ENCODE peak calls at places on chromosomes 2 and 18, in four cellular contexts. F, U, L and X are unnamed samples.

GRCh38 chr2:224971214-224971613 is 71.1 kb downstream of the DOCK10 start:
- DNase-seq in F (no peak), U (no peak), L (no peak), X (no peak)

GRCh38 chr2:209368924-209369323 is 54.9 kb upstream of the MAP2 start:
- DNase-seq in F (peak), U (peak), L (no peak), X (peak)

GRCh38 chr2:161990741-161991140 is 83.3 kb downstream of the DPP4 start:
- DNase-seq in F (peak), U (no peak), L (no peak), X (no peak)

GRCh38 chr2:189261431-189261841 is 81.9 kb upstream of the COL5A2 start:
- DNase-seq in F (no peak), U (no peak), L (no peak), X (no peak)

GRCh38 chr18:60024857-60025256 is 125.1 kb downstream of the PMAIP1 start:
- DNase-seq in F (no peak), U (no peak), L (no peak), X (no peak)

GRCh38 chr2:223053431-223054192 is 1.6 kb downstream of the KCNE4 start:
- DNase-seq in F (no peak), U (no peak), L (no peak), X (no peak)

GRCh38 chr2:131145040-131145439 is 39.9 kb downstream of the PLEKHB2 start:
- DNase-seq in F (no peak), U (no peak), L (no peak), X (no peak)

GRCh38 chr2:239322414-239323086 is 78.3 kb downstream of the HDAC4 start:
- DNase-seq in F (no peak), U (no peak), L (peak), X (no peak)

GRCh38 chr2:239919779-239920545 is 105.2 kb downstream of the NDUFA10 start:
- DNase-seq in F (no peak), U (no peak), L (no peak), X (no peak)

GRCh38 chr2:106869512-106870276 is 16.3 kb downstream of the ST6GAL2 start:
- DNase-seq in F (no peak), U (no peak), L (no peak), X (no peak)

GRCh38 chr2:42036413-42036812 is 11.4 kb upstream of the PKDCC start:
- DNase-seq in F (no peak), U (no peak), L (no peak), X (no peak)

GRCh38 chr18:69031571-69032451 is 233.9 kb downstream of the CCDC102B start:
- DNase-seq in F (no peak), U (no peak), L (no peak), X (no peak)

GRCh38 chr18:33605250-33605649 is 27.2 kb downstream of the ASXL3 start:
- DNase-seq in F (no peak), U (no peak), L (no peak), X (no peak)

GRCh38 chr18:50268022-50268747 is 1.9 kb upstream of the CFAP53 start:
- DNase-seq in F (no peak), U (peak), L (no peak), X (peak)

GRCh38 chr2:83953661-83954060 is 505.4 kb downstream of the SUCLG1 start:
- DNase-seq in F (no peak), U (no peak), L (no peak), X (no peak)

GRCh38 chr18:6751207-6751606 is 21.7 kb downstream of the ARHGAP28 start:
- DNase-seq in F (no peak), U (no peak), L (no peak), X (no peak)

GRCh38 chr2:219525533-219526232 is 11.4 kb downstream of the ASIC4 start:
- DNase-seq in F (no peak), U (no peak), L (peak), X (no peak)

GRCh38 chr2:170744248-170745002 is 25.8 kb upstream of the ERICH2 start:
- DNase-seq in F (peak), U (no peak), L (peak), X (no peak)

GRCh38 chr2:119545754-119546445 is 1.7 kb downstream of the CFAP221 start:
- DNase-seq in F (no peak), U (no peak), L (no peak), X (no peak)

GRCh38 chr18:7926526-7926925 is 359.4 kb downstream of the PTPRM start:
- DNase-seq in F (peak), U (no peak), L (peak), X (peak)

GRCh38 chr2:88452151-88452851 is at the start of gene FOXI3:
- DNase-seq in F (no peak), U (no peak), L (no peak), X (peak)

GRCh38 chr2:160064916-160065315 is 2.5 kb upstream of the PLA2R1 start:
- DNase-seq in F (no peak), U (no peak), L (no peak), X (no peak)

GRCh38 chr2:218290316-218291261 is 1.7 kb downstream of the TMBIM1 start:
- DNase-seq in F (no peak), U (peak), L (no peak), X (no peak)

GRCh38 chr2:10164611-10165010 is 42.1 kb downstream of the RRM2 start:
- DNase-seq in F (no peak), U (no peak), L (no peak), X (no peak)

DNA sequence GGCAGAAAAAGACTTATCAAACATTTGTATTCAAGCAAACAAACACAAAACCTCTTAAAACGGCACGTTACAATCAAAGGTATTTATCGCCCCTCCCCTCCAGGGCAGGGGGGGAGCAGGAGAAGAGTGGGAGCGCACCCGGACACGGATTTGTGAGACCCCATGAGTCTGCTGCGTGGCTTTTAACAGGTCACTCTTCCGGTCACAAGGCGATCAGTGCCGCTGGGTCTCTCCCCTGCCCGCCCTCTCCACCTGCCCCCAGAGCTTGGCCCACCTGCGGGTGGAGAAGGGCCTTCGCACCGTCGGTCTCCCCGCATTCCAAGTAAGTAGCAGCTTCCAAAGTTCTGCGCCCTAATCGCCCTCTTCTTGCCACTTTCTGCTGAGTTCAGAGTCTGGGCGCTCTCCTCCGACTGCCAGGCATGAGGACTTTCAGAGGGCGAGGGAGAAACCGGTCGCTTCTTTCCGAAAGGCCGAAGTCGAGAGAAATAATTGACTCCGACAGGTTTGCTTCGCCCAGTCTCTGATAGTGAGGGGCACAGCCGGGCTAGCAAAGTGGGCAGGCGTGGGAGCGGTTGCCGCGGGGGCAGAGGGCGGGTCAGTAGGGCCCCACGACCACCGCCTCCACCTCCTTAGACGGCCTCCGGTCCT is 797 bp downstream of the RPRM start:
- DNase-seq in F (no peak), U (no peak), L (no peak), X (peak)
- TF ChIP-seq TARDBP in F (no peak), U (no peak), L (no peak), X (no peak)

DNA sequence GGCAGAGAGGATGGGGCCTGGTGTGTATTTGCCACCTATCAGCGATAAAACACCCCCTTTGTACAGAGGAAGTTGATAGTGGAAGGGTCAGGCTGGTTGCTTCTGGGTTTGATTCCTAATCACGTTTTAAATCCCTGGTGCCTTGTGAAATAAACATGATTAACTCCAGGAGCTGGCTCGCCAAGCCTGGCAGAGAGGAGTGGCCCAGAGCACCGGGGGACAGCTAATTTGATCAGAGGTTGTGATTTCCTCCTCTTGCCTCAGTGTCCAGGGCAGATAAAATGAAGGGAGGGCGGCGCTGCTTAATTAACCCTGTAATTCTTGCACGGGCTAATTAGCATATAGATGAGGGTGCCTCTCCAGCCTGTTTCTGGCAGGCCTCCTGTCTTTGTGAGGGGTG is 106.1 kb upstream of the HS6ST1 start:
- DNase-seq in F (no peak), U (no peak), L (no peak), X (no peak)
- TF ChIP-seq TARDBP in F (no peak), U (no peak), L (no peak), X (no peak)

GRCh38 chr2:129912066-129912820 is 67.2 kb upstream of the RAB6C start:
- DNase-seq in F (no peak), U (no peak), L (no peak), X (no peak)

GRCh38 chr2:129912871-129913694 is 66.4 kb upstream of the RAB6C start:
- DNase-seq in F (no peak), U (no peak), L (no peak), X (no peak)

GRCh38 chr2:129913695-129914495 is 65.6 kb upstream of the RAB6C start:
- DNase-seq in F (no peak), U (no peak), L (no peak), X (no peak)

GRCh38 chr2:129915303-129915840 is 64.1 kb upstream of the RAB6C start:
- DNase-seq in F (no peak), U (no peak), L (no peak), X (no peak)

DNA sequence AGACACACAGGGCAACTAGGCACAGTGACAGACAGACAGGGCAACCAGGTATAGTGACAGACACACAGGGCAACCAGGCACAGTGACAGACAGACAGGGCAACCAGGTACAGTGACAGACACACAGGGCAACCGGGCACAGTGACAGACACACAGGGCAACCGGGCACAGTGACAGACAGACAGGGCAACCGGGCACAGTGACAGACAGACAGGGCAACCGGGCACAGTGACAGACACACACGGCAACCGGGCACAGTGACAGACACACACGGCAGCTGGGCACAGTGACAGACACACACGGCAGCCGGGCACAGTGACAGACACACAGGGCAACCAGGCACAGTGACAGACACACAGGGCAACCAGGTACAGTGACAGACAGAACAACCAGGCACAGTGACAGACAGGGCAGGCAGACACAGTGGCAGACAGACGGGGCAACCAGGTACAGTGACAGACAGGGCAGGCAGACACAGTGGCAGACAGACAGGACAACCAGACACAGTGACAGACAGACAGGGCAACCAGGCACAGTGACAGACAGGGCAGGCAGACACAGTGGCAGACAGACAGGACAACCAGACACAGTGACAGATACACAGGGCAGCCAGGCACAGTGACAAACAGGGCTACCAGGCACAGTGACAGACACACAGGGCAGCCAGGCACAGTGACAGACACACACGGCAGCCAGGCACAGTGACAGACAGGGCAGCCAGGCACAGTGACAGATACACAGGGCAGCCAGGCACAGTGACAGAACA is 64.7 kb upstream of the RAB6C start:
- DNase-seq in F (no peak), U (no peak), L (no peak), X (no peak)
- TF ChIP-seq TARDBP in F (no peak), U (no peak), L (no peak), X (no peak)

GRCh38 chr2:157052685-157053224 is 204.8 kb upstream of the GALNT5 start:
- DNase-seq in F (peak), U (no peak), L (no peak), X (no peak)
- TF ChIP-seq TARDBP in F (no peak), U (no peak), L (no peak), X (no peak)

GRCh38 chr2:172089633-172090032 is 4.3 kb downstream of the DLX1 start:
- DNase-seq in F (no peak), U (no peak), L (no peak), X (no peak)

GRCh38 chr2:172088245-172089004 is 3.1 kb downstream of the DLX1 start:
- DNase-seq in F (no peak), U (no peak), L (no peak), X (no peak)

GRCh38 chr2:172087780-172088244 is 2.5 kb downstream of the DLX1 start:
- DNase-seq in F (no peak), U (no peak), L (no peak), X (no peak)

GRCh38 chr2:172090044-172090946 is 5.0 kb downstream of the DLX1 start:
- DNase-seq in F (no peak), U (no peak), L (no peak), X (no peak)

DNA sequence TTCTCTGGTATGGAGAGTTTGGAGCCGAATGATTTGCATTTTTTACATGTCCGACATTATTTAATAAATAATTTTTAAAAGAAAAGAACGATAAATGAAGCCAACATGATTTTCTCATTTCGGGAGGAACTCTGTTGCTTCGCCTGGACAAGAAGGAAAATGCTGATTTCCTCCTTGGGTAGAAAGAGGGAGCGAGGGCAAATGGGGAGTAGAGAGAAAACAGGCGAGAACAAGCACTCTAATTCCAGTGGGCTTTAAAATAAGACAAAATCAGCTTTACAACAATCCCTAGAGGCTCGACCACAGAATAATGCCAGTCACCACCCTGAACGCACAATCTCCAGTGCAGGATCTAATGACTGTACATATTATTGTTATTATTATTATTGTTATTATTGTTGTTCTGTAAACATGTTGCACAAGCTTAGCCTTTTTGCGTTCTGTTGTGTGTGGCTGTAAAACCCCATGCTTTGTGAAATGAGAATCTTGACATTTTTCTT is 3.7 kb downstream of the DLX1 start:
- DNase-seq in F (no peak), U (no peak), L (no peak), X (no peak)
- TF ChIP-seq TARDBP in F (no peak), U (no peak), L (no peak), X (no peak)

GRCh38 chr2:181038796-181039195 is 58.4 kb downstream of the UBE2E3 start:
- DNase-seq in F (no peak), U (no peak), L (no peak), X (no peak)
- TF ChIP-seq TARDBP in F (no peak), U (no peak), L (no peak), X (no peak)

GRCh38 chr2:115161531-115162453 is 719.4 kb downstream of the DPP10 start:
- DNase-seq in F (no peak), U (no peak), L (no peak), X (no peak)
- TF ChIP-seq TARDBP in F (no peak), U (no peak), L (no peak), X (no peak)